ENCODE peak calls at places on chromosomes 4 and X, in six cellular contexts. D is iris pigment epithelial cell, W is LoVo, E is HuH-7, U is dorsolateral prefrontal cortex, P is T-helper 2 cell. Y is an unnamed sample.

GRCh38 chrX:16643160-16643559 is 6.8 kb upstream of the S100G start:
- DNase-seq in D (peak; percentile 78), W (no peak), E (no peak), U (no peak), P (no peak), Y (no peak)

GRCh38 chr4:122334828-122335227 is 44.0 kb upstream of the ADAD1 start:
- DNase-seq in D (no peak), W (no peak), E (no peak), U (no peak), P (no peak), Y (no peak)

GRCh38 chrX:82134378-82134777 is 932.5 kb downstream of the SH3BGRL start:
- DNase-seq in D (no peak), W (no peak), E (no peak), U (no peak), P (no peak), Y (no peak)

GRCh38 chrX:73508861-73509260 is 54.1 kb upstream of the CHIC1 start:
- DNase-seq in D (no peak), W (no peak), E (no peak), U (no peak), P (no peak), Y (no peak)

GRCh38 chr4:186020793-186021407 is 48.1 kb upstream of the TLR3 start:
- DNase-seq in D (peak; percentile 30), W (no peak), E (no peak), U (no peak), P (no peak), Y (no peak)

GRCh38 chr4:687048-687974 is 1.6 kb downstream of the SLC49A3 start:
- DNase-seq in D (peak; percentile 94), W (peak; percentile 77), E (peak; percentile 97), U (no peak), P (no peak), Y (no peak)

GRCh38 chr4:76607266-76607799 is 172.3 kb downstream of the SHROOM3 start:
- DNase-seq in D (peak; percentile 21), W (no peak), E (no peak), U (no peak), P (no peak), Y (no peak)

GRCh38 chr4:81052119-81053068 is 21.9 kb downstream of the BMP3 start:
- DNase-seq in D (peak; percentile 56), W (peak; percentile 42), E (no peak), U (peak; percentile 58), P (peak; percentile 24), Y (peak; percentile 74)

GRCh38 chrX:63275127-63275526 is 76.0 kb downstream of the SPIN4 start:
- DNase-seq in D (peak; percentile 9), W (peak; percentile 1), E (no peak), U (no peak), P (no peak), Y (no peak)

GRCh38 chr4:7464259-7464655 is 29.5 kb upstream of the PSAPL1 start:
- DNase-seq in D (no peak), W (no peak), E (no peak), U (no peak), P (no peak), Y (no peak)

GRCh38 chr4:113336556-113336955 is 287.1 kb downstream of the ANK2 start:
- DNase-seq in D (no peak), W (no peak), E (no peak), U (no peak), P (no peak), Y (no peak)

GRCh38 chr4:113815826-113816225 is 54.3 kb upstream of the CAMK2D start:
- DNase-seq in D (no peak), W (no peak), E (no peak), U (no peak), P (no peak), Y (no peak)

GRCh38 chrX:154074199-154074598 is 23.3 kb downstream of the MECP2 start:
- DNase-seq in D (peak; percentile 74), W (no peak), E (no peak), U (no peak), P (no peak), Y (no peak)